ENCODE peak calls at places on chromosomes 3 and 15, in seven cellular contexts. H is upper lobe of left lung; Q is gastrocnemius medialis; S is CD8-positive, alpha-beta T cell; J is CD4-positive, CD25-positive, alpha-beta regulatory T cell; L is left lung; C is lower lobe of right lung. M is an unnamed sample.

GRCh38 chr3:72571052-72571451 is 277.2 kb downstream of the SHQ1 start:
- ATAC-seq in H (no peak), Q (no peak), S (no peak), J (no peak), L (no peak), C (no peak), M (no peak)

GRCh38 chr15:78878356-78878755 is 5.7 kb downstream of the MORF4L1 start:
- ATAC-seq in H (no peak), Q (no peak), S (no peak), J (no peak), L (no peak), C (no peak), M (no peak)

GRCh38 chr15:39987831-39988230 is 51.1 kb downstream of the SRP14 start:
- ATAC-seq in H (no peak), Q (no peak), S (no peak), J (no peak), L (no peak), C (no peak), M (no peak)

GRCh38 chr3:101495552-101495951 is 17.5 kb downstream of the SENP7 start:
- ATAC-seq in H (no peak), Q (no peak), S (no peak), J (no peak), L (no peak), C (no peak), M (no peak)

GRCh38 chr3:20668411-20668810 is 482.4 kb upstream of the SGO1 start:
- ATAC-seq in H (no peak), Q (no peak), S (no peak), J (no peak), L (no peak), C (no peak), M (no peak)

GRCh38 chr3:161100994-161101393 is 4.2 kb downstream of the B3GALNT1 start:
- ATAC-seq in H (peak), Q (no peak), S (no peak), J (no peak), L (peak), C (peak), M (no peak)

GRCh38 chr3:196932600-196932999 is 9.7 kb downstream of the NCBP2 start:
- ATAC-seq in H (no peak), Q (no peak), S (no peak), J (no peak), L (no peak), C (no peak), M (no peak)

GRCh38 chr3:107450254-107450653 is 72.5 kb upstream of the BBX start:
- ATAC-seq in H (no peak), Q (no peak), S (no peak), J (no peak), L (no peak), C (no peak), M (no peak)

GRCh38 chr3:149352556-149352955 is 19.1 kb upstream of the TM4SF18 start:
- ATAC-seq in H (peak), Q (peak), S (no peak), J (no peak), L (peak), C (peak), M (peak)

GRCh38 chr15:85408270-85408746 is 27.9 kb downstream of the AKAP13 start:
- ATAC-seq in H (no peak), Q (no peak), S (no peak), J (peak), L (peak), C (peak), M (no peak)

GRCh38 chr3:12560505-12561188 is 3.8 kb downstream of the MKRN2 start:
- ATAC-seq in H (no peak), Q (no peak), S (no peak), J (no peak), L (no peak), C (no peak), M (no peak)

GRCh38 chr15:67550522-67550921 is 8.0 kb downstream of the MAP2K5 start:
- ATAC-seq in H (no peak), Q (peak), S (no peak), J (no peak), L (no peak), C (no peak), M (no peak)
- H3K27ac ChIP-seq in H (no peak), Q (peak), S (no peak), J (no peak), L (no peak), C (no peak), M (no peak)

GRCh38 chr3:21734746-21735145 is 16.3 kb downstream of the ZNF385D start:
- ATAC-seq in H (no peak), Q (no peak), S (no peak), J (no peak), L (no peak), C (no peak), M (no peak)

GRCh38 chr3:21729331-21729730 is 21.7 kb downstream of the ZNF385D start:
- ATAC-seq in H (no peak), Q (no peak), S (no peak), J (no peak), L (no peak), C (no peak), M (no peak)

DNA sequence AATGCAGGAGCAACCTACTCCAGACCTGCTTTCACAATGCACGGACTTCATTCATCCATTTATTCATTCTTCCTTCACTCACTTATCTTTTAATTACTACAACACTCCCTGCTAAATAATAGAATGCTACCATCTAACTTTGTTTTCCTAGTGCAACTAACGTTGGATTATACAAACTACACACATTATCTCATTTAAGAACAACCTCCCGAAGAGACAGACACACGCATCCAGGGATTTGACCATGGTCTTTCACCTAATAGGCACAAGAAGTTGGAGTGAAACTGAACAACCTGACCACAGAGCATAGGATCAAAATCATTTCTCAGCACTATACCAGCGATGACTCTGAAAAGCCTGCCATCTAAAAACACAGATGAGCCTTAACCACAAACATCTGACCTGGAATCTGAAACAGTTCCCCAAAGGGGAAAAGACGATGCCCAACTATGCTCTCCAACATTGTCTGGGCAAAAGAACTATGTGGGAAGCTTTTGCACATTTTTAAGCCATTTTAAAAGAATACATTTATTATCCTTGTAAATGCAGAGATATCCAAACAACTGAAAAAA is 21.0 kb downstream of the ZNF385D start:
- ATAC-seq in H (no peak), Q (no peak), S (no peak), J (no peak), L (no peak), C (no peak), M (no peak)
- H3K27ac ChIP-seq in H (no peak), Q (no peak), S (no peak), J (no peak), L (no peak), C (no peak), M (no peak)

GRCh38 chr3:110684436-110684835 is 387.2 kb upstream of the NECTIN3 start:
- ATAC-seq in H (no peak), Q (no peak), S (no peak), J (no peak), L (no peak), C (no peak), M (no peak)
- H3K27ac ChIP-seq in H (no peak), Q (no peak), S (no peak), J (no peak), L (no peak), C (no peak), M (no peak)

DNA sequence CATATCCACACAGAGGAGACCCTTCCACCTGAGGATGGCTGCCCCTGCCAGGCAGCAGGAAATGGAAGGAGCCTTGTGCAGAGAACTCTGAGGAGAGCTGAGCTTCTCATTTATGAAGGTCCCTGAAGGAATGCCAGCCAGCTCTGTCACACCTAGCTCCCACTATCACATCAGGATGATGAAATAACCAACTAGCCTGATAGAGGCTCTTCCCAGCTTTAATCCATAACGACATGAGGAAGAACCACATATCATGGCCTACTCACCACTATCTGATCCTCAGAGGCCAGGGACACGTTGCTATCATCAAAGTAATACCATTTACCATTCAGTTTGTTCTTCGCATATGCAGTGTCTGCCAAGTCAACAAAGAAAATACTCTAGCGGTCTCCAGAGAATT is 1.5 kb upstream of the C3orf62 start:
- ATAC-seq in H (no peak), Q (no peak), S (no peak), J (no peak), L (no peak), C (no peak), M (no peak)
- H3K27ac ChIP-seq in H (peak), Q (peak), S (no peak), J (peak), L (peak), C (peak), M (peak)

DNA sequence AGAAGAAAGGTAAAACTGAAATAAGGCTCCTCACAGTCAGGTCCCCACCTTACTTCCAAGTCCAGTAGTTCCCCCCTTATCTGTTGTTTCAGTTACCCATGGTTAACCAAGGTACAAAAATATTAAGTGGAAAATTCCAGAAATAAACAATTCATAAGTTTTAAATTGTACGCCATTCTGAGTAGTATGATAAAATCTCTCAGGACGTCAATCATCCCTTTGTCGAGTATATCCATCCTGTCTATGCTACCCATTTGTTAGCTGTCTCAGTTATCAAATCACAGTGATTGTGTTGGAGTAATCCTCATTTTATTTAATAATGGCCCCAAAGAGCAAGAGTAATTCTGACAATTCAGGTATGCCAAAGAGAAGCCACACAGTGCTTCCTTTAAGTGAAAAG is 43.9 kb downstream of the LRRFIP2 start:
- ATAC-seq in H (no peak), Q (no peak), S (no peak), J (no peak), L (no peak), C (no peak), M (no peak)
- H3K27ac ChIP-seq in H (no peak), Q (no peak), S (no peak), J (no peak), L (no peak), C (no peak), M (no peak)

GRCh38 chr3:188434594-188434993 is 280.6 kb downstream of the LPP start:
- ATAC-seq in H (no peak), Q (no peak), S (no peak), J (no peak), L (no peak), C (no peak), M (no peak)

GRCh38 chr3:188433526-188433855 is 279.5 kb downstream of the LPP start:
- ATAC-seq in H (no peak), Q (no peak), S (no peak), J (no peak), L (no peak), C (no peak), M (no peak)

GRCh38 chr3:188431553-188431952 is 277.6 kb downstream of the LPP start:
- ATAC-seq in H (no peak), Q (no peak), S (no peak), J (no peak), L (peak), C (peak), M (peak)

GRCh38 chr3:188432826-188433525 is 279.0 kb downstream of the LPP start:
- ATAC-seq in H (no peak), Q (peak), S (peak), J (no peak), L (peak), C (peak), M (peak)

DNA sequence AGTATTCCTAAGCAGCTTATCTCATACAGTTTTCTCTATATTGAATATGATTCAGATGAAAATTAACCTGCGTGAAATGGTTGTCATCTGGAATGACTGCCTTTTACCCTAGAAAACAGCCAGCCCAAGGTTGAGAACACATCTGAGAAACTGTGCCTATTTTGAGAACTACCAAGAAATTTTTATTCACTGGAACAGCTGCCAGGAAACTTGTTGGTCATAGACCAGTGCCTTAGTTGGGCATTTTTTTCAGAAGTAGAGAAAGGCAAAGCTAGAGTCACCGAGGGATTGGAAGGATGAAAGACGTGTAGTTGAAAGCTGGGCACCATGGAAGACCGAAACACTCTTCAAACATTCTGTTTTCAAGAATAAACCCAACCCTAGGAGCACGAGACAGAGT is 277.1 kb downstream of the LPP start:
- ATAC-seq in H (no peak), Q (no peak), S (no peak), J (no peak), L (no peak), C (no peak), M (no peak)
- H3K27ac ChIP-seq in H (no peak), Q (no peak), S (no peak), J (no peak), L (peak), C (peak), M (peak)

GRCh38 chr3:7381741-7382140 is 520.8 kb downstream of the GRM7 start:
- ATAC-seq in H (no peak), Q (no peak), S (no peak), J (no peak), L (no peak), C (no peak), M (no peak)

GRCh38 chr3:7385635-7386034 is 524.7 kb downstream of the GRM7 start:
- ATAC-seq in H (no peak), Q (no peak), S (no peak), J (no peak), L (no peak), C (no peak), M (no peak)

GRCh38 chr3:7388026-7388425 is 527.1 kb downstream of the GRM7 start:
- ATAC-seq in H (no peak), Q (no peak), S (no peak), J (no peak), L (no peak), C (no peak), M (no peak)

GRCh38 chr3:7377103-7377502 is 516.2 kb downstream of the GRM7 start:
- ATAC-seq in H (no peak), Q (no peak), S (no peak), J (no peak), L (no peak), C (no peak), M (no peak)

GRCh38 chr3:7382293-7383033 is 521.5 kb downstream of the GRM7 start:
- ATAC-seq in H (no peak), Q (no peak), S (no peak), J (no peak), L (peak), C (peak), M (peak)
- H3K27ac ChIP-seq in H (no peak), Q (no peak), S (no peak), J (no peak), L (peak), C (no peak), M (peak)

GRCh38 chr3:136788154-136788553 is 30.8 kb upstream of the SLC35G2 start:
- ATAC-seq in H (no peak), Q (no peak), S (no peak), J (no peak), L (no peak), C (no peak), M (no peak)

GRCh38 chr3:136778865-136779264 is 26.7 kb upstream of the STAG1 start:
- ATAC-seq in H (no peak), Q (no peak), S (no peak), J (no peak), L (peak), C (peak), M (no peak)

GRCh38 chr3:136787226-136787793 is 31.6 kb upstream of the SLC35G2 start:
- ATAC-seq in H (no peak), Q (peak), S (peak), J (peak), L (peak), C (peak), M (peak)

DNA sequence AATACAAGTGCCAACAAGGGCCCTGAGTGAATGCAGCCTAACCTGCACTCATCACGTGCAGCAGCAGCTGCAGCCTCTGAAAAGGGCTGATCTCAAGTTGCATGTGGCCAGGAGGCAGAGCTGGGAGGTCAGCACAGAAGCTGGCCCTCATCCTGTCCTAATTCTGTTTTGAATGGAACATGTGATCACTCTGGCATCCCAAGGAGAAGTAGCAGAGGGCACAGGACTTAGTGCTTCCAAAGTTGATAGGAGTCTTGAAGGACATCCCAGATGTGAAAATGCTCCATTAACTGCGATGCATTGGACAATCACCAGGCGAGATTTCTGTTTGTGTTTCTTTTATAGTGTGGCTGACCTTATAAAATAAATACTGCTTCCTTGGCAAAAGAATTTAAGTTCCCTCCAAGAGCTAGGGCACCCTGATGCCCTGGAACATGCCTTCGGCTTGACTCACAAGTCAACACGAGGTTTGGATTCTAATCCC is 31.6 kb upstream of the STAG1 start:
- ATAC-seq in H (no peak), Q (no peak), S (no peak), J (no peak), L (no peak), C (peak), M (no peak)
- H3K27ac ChIP-seq in H (no peak), Q (no peak), S (no peak), J (no peak), L (no peak), C (no peak), M (no peak)

DNA sequence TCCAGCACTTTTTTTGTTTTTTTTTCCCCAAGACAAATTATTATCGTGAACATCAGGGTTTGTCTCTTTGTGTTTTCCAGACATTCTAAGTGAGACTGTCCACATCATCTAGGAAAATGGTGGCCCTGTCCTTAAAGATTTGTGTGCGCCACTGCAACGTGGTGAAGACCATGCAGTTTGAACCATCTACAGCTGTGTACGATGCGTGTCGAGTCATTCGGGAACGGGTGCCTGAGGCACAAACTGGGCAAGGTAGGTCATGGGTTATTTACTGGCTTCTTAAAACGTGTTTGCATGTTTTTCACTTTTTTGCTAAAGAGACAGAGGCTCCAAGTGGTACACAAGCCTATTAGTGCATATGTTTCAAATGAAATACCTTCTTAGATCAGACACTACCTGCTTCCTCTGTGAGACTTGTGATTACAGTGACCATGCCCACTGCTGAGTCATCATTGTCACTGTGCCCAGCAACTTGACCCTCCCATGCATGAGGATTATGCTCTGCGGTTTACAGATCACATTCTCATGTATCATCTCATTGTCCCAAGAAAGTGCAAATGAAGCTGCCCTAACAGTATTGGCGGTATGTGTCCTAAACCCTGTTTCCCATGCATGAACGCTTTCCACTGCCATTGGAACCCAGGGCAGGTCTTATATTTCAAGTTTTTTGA is 395.2 kb upstream of the TPM1 start:
- ATAC-seq in H (no peak), Q (peak), S (no peak), J (no peak), L (peak), C (peak), M (no peak)
- H3K27ac ChIP-seq in H (no peak), Q (peak), S (no peak), J (no peak), L (no peak), C (no peak), M (no peak)